ENCODE peak calls at places on chromosomes 13 and 19, in six cellular contexts. B is ELF-1, Q is germinal center, V is psoas muscle, W is tibial nerve, P is PC-9. Z is an unnamed sample.
A peak's percentile ranks its signal among the peaks of the same experiment; 100 is the strongest.

GRCh38 chr19:47613165-47614146 is 4.5 kb downstream of the BICRA start:
- DNase-seq in B (peak; percentile 92), Q (no peak), V (no peak), W (no peak), P (no peak), Z (no peak)

GRCh38 chr19:13122275-13122878 is 4.3 kb downstream of the NACC1 start:
- DNase-seq in B (no peak), Q (no peak), V (no peak), W (no peak), P (no peak), Z (no peak)

GRCh38 chr19:2381151-2381822 is 21.2 kb downstream of the TMPRSS9 start:
- DNase-seq in B (peak; percentile 49), Q (no peak), V (no peak), W (no peak), P (no peak), Z (no peak)

GRCh38 chr19:19821366-19822147 is at the start of gene ZNF506:
- DNase-seq in B (peak; percentile 96), Q (peak; percentile 95), V (peak; percentile 100), W (peak; percentile 100), P (peak; percentile 94), Z (peak; percentile 75)

GRCh38 chr13:59099182-59099950 is 1064.4 kb downstream of the DIAPH3 start:
- DNase-seq in B (no peak), Q (no peak), V (no peak), W (no peak), P (no peak), Z (no peak)

GRCh38 chr19:41706741-41707501 is 1.5 kb upstream of the CEACAM5 start:
- DNase-seq in B (peak; percentile 83), Q (peak; percentile 88), V (peak; percentile 59), W (no peak), P (peak; percentile 81), Z (peak; percentile 85)

GRCh38 chr19:3404324-3405260 is 38.2 kb downstream of the NFIC start:
- DNase-seq in B (no peak), Q (no peak), V (peak; percentile 96), W (peak; percentile 75), P (no peak), Z (no peak)

GRCh38 chr13:46075811-46076210 is 23.3 kb upstream of the ZC3H13 start:
- DNase-seq in B (no peak), Q (no peak), V (no peak), W (no peak), P (no peak), Z (no peak)

GRCh38 chr13:64130600-64130999 is 2715.0 kb upstream of the PCDH20 start:
- DNase-seq in B (no peak), Q (no peak), V (peak; percentile 50), W (no peak), P (no peak), Z (no peak)

GRCh38 chr19:21092107-21092506 is 10.1 kb downstream of the ZNF714 start:
- DNase-seq in B (no peak), Q (no peak), V (no peak), W (no peak), P (no peak), Z (no peak)

GRCh38 chr19:2059422-2060201 is 8.6 kb upstream of the MKNK2 start:
- DNase-seq in B (peak; percentile 52), Q (no peak), V (peak; percentile 94), W (no peak), P (peak; percentile 94), Z (no peak)

GRCh38 chr19:23547816-23548430 is 139.1 kb downstream of the ZNF675 start:
- DNase-seq in B (no peak), Q (no peak), V (no peak), W (no peak), P (no peak), Z (no peak)

GRCh38 chr19:40424637-40425449 is 949 bp downstream of the SERTAD1 start:
- DNase-seq in B (peak; percentile 85), Q (no peak), V (no peak), W (no peak), P (no peak), Z (no peak)

GRCh38 chr19:55212447-55212846 is 3.1 kb upstream of the PTPRH start:
- DNase-seq in B (no peak), Q (peak; percentile 37), V (no peak), W (no peak), P (no peak), Z (no peak)

GRCh38 chr19:10919352-10920287 is 8.8 kb downstream of the YIPF2 start:
- DNase-seq in B (no peak), Q (no peak), V (no peak), W (no peak), P (no peak), Z (no peak)

GRCh38 chr19:49442354-49442753 is 1.0 kb upstream of the SLC17A7 start:
- DNase-seq in B (no peak), Q (no peak), V (peak; percentile 80), W (peak; percentile 79), P (no peak), Z (no peak)

GRCh38 chr19:7665076-7665475 is 3.8 kb upstream of the RETN start:
- DNase-seq in B (no peak), Q (no peak), V (no peak), W (no peak), P (no peak), Z (no peak)

GRCh38 chr19:16254851-16255408 is 57.2 kb downstream of the AP1M1 start:
- DNase-seq in B (no peak), Q (no peak), V (no peak), W (no peak), P (no peak), Z (no peak)

GRCh38 chr13:99800004-99800403 is 171.6 kb downstream of the ZIC5 start:
- DNase-seq in B (no peak), Q (no peak), V (no peak), W (no peak), P (no peak), Z (no peak)

GRCh38 chr13:53216767-53217166 is 188.2 kb downstream of the OLFM4 start:
- DNase-seq in B (no peak), Q (no peak), V (no peak), W (no peak), P (no peak), Z (no peak)

GRCh38 chr19:3055741-3056453 is 6.4 kb downstream of the TLE5 start:
- DNase-seq in B (peak; percentile 70), Q (no peak), V (peak; percentile 70), W (no peak), P (peak; percentile 83), Z (no peak)

GRCh38 chr19:17966497-17967257 is at the start of gene KCNN1:
- DNase-seq in B (no peak), Q (peak; percentile 80), V (no peak), W (no peak), P (no peak), Z (peak; percentile 76)

GRCh38 chr13:80704369-80704768 is 363.4 kb upstream of the SPRY2 start:
- DNase-seq in B (no peak), Q (no peak), V (no peak), W (no peak), P (no peak), Z (no peak)

GRCh38 chr19:3012522-3013260 is 16.4 kb downstream of the TLE2 start:
- DNase-seq in B (peak; percentile 47), Q (no peak), V (no peak), W (no peak), P (no peak), Z (no peak)

Z was measured in GM13977.